ENCODE peak calls at places on chromosomes 6 and 20, in seven cellular contexts. G, E, B, W, I, P and J are unnamed samples.

GRCh38 chr6:346389-347030 is 45.0 kb upstream of the IRF4 start:
- DNase-seq in P (no peak), W (no peak), G (no peak), I (no peak), B (no peak), E (no peak), J (no peak)

GRCh38 chr6:37381579-37381978 is 27.8 kb downstream of the RNF8 start:
- DNase-seq in E (peak; percentile 21), I (no peak), P (peak; percentile 28), B (no peak), G (no peak), W (no peak), J (peak; percentile 64)

GRCh38 chr20:45969712-45970634 is 2.0 kb downstream of the ZNF335 start:
- DNase-seq in G (no peak), E (no peak), B (no peak), W (no peak), P (peak; percentile 79), I (no peak), J (peak; percentile 74)

GRCh38 chr6:28474441-28475219 is 31.3 kb upstream of the ZSCAN23 start:
- DNase-seq in B (peak; percentile 48), P (peak; percentile 80), E (peak; percentile 37), W (peak; percentile 25), I (no peak), G (no peak), J (peak; percentile 70)

GRCh38 chr6:110898111-110898510 is 23.5 kb downstream of the AMD1 start:
- DNase-seq in G (no peak), W (no peak), I (no peak), B (no peak), P (no peak), E (no peak), J (no peak)

GRCh38 chr6:109002100-109002697 is 92.4 kb downstream of the SESN1 start:
- DNase-seq in W (no peak), B (no peak), G (no peak), I (no peak), P (no peak), E (no peak), J (peak; percentile 35)

GRCh38 chr6:127345521-127345920 is 2.1 kb upstream of the ECHDC1 start:
- DNase-seq in W (no peak), G (no peak), I (no peak), B (no peak), E (no peak), P (no peak), J (no peak)

GRCh38 chr6:2858678-2859324 is 17.1 kb upstream of the SERPINB1 start:
- DNase-seq in P (no peak), G (no peak), E (no peak), B (no peak), W (no peak), I (peak; percentile 59), J (no peak)

GRCh38 chr20:50278684-50279531 is 88.3 kb downstream of the CEBPB start:
- DNase-seq in I (no peak), W (no peak), P (peak; percentile 55), E (no peak), G (no peak), B (no peak), J (peak; percentile 80)

GRCh38 chr20:44908987-44909871 is 631 bp upstream of the PABPC1L start:
- DNase-seq in I (no peak), E (no peak), G (no peak), W (no peak), P (no peak), B (no peak), J (no peak)

GRCh38 chr6:162750776-162751175 is 23.0 kb downstream of the PACRG start:
- DNase-seq in W (no peak), G (no peak), E (no peak), I (no peak), P (no peak), B (no peak), J (no peak)

GRCh38 chr6:90003941-90004340 is 109.7 kb downstream of the GJA10 start:
- DNase-seq in E (no peak), W (no peak), P (no peak), G (no peak), B (no peak), I (no peak), J (peak; percentile 20)

GRCh38 chr6:159268511-159268910 is 99.3 kb downstream of the FNDC1 start:
- DNase-seq in P (no peak), B (no peak), G (no peak), W (no peak), E (no peak), I (no peak), J (no peak)

GRCh38 chr6:51675551-51676275 is 411.7 kb downstream of the PKHD1 start:
- DNase-seq in G (no peak), W (no peak), P (no peak), B (no peak), E (no peak), I (no peak), J (no peak)

GRCh38 chr20:2299301-2299700 is 3.5 kb downstream of the TGM3 start:
- DNase-seq in I (no peak), W (no peak), E (no peak), P (no peak), G (no peak), B (no peak), J (no peak)

GRCh38 chr6:169993861-169994481 is 242.5 kb downstream of the ERMARD start:
- DNase-seq in W (no peak), I (no peak), G (no peak), P (no peak), B (no peak), E (no peak), J (no peak)

GRCh38 chr6:125843593-125843992 is 52.8 kb downstream of the NCOA7 start:
- DNase-seq in P (no peak), B (no peak), G (no peak), E (no peak), W (no peak), I (no peak), J (no peak)

GRCh38 chr6:138500867-138501446 is 1.7 kb upstream of the NHSL1 start:
- DNase-seq in B (no peak), G (no peak), W (no peak), I (no peak), P (no peak), E (no peak), J (no peak)

GRCh38 chr20:1803216-1804128 is 91.7 kb upstream of the SIRPA start:
- DNase-seq in G (peak; percentile 13), W (no peak), I (no peak), E (peak; percentile 71), B (peak; percentile 58), P (peak; percentile 58), J (no peak)

GRCh38 chr6:166591961-166592520 is 5.6 kb upstream of the RAMACL start:
- DNase-seq in P (no peak), W (no peak), G (no peak), E (no peak), I (no peak), B (no peak), J (peak; percentile 31)

GRCh38 chr6:36432151-36432633 is 10.5 kb downstream of the PXT1 start:
- DNase-seq in G (no peak), E (no peak), I (no peak), B (no peak), P (no peak), W (no peak), J (peak; percentile 27)

GRCh38 chr20:13552061-13552460 is 86.7 kb downstream of the TASP1 start:
- DNase-seq in I (no peak), P (peak; percentile 8), E (no peak), B (no peak), G (no peak), W (no peak), J (peak; percentile 66)

GRCh38 chr6:101527467-101527866 is 134.0 kb downstream of the GRIK2 start:
- DNase-seq in I (no peak), P (no peak), G (no peak), E (no peak), B (no peak), W (no peak), J (peak; percentile 67)

GRCh38 chr6:82902290-82902689 is 163.4 kb downstream of the UBE3D start:
- DNase-seq in G (no peak), B (no peak), I (no peak), W (no peak), P (no peak), E (no peak), J (no peak)

GRCh38 chr6:41464481-41464880 is 81.7 kb upstream of the FOXP4 start:
- DNase-seq in W (no peak), B (no peak), I (no peak), G (no peak), E (no peak), P (no peak), J (no peak)

GRCh38 chr20:35773154-35773751 is 1.4 kb downstream of the PHF20 start:
- DNase-seq in W (peak; percentile 9), B (no peak), G (no peak), I (no peak), E (no peak), P (peak; percentile 5), J (no peak)

GRCh38 chr6:24323632-24324337 is 34.1 kb downstream of the DCDC2 start:
- DNase-seq in W (no peak), B (no peak), I (no peak), E (no peak), G (no peak), P (no peak), J (no peak)

GRCh38 chr20:1644101-1644962 is 13.2 kb downstream of the SIRPG start:
- DNase-seq in W (no peak), I (no peak), E (no peak), B (no peak), G (no peak), P (no peak), J (peak; percentile 3)

GRCh38 chr6:10409160-10409765 is 5.6 kb downstream of the TFAP2A start:
- DNase-seq in W (no peak), I (no peak), P (no peak), G (no peak), E (no peak), B (no peak), J (no peak)

GRCh38 chr20:64010711-64011237 is 25.2 kb upstream of the C20orf204 start:
- DNase-seq in E (no peak), B (no peak), I (no peak), P (no peak), G (no peak), W (no peak), J (no peak)

GRCh38 chr6:129890701-129891100 is 29.6 kb upstream of the TMEM244 start:
- DNase-seq in P (no peak), G (no peak), E (no peak), W (no peak), B (no peak), I (no peak), J (no peak)

GRCh38 chr20:2756056-2756611 is 44.3 kb downstream of the CPXM1 start:
- DNase-seq in E (peak; percentile 71), B (peak; percentile 45), I (no peak), W (no peak), G (no peak), P (peak; percentile 79), J (peak; percentile 61)

GRCh38 chr6:25972902-25973301 is 10.3 kb downstream of the TRIM38 start:
- DNase-seq in G (no peak), P (no peak), B (no peak), W (no peak), E (no peak), I (no peak), J (no peak)

GRCh38 chr6:11363881-11364576 is 131.6 kb upstream of the NEDD9 start:
- DNase-seq in E (no peak), G (peak; percentile 48), B (no peak), I (no peak), P (no peak), W (peak; percentile 65), J (peak; percentile 47)

GRCh38 chr6:71349976-71350615 is 61.5 kb downstream of the OGFRL1 start:
- DNase-seq in B (no peak), W (no peak), G (no peak), P (no peak), E (no peak), I (no peak), J (peak; percentile 42)